ENCODE peak calls at places on chromosomes 7 and 10, in eight cellular contexts. One of them, this sample, is unnamed.

GRCh38 chr10:26000971-26001370 is 66.9 kb downstream of the MYO3A start:
- DNase-seq in bronchial epithelial cell: no peak
- DNase-seq in transverse colon: no peak
- DNase-seq in AG09319: no peak
- DNase-seq in fibroblast of lung: no peak
- DNase-seq in glutamatergic neuron: no peak
- DNase-seq in kidney epithelial cell: no peak
- DNase-seq in coronary artery: no peak
- DNase-seq in this sample: no peak

GRCh38 chr7:102320181-102320580 is 33.5 kb downstream of the SH2B2 start:
- DNase-seq in glutamatergic neuron: no peak
- DNase-seq in kidney epithelial cell: no peak
- DNase-seq in transverse colon: no peak
- DNase-seq in AG09319: no peak
- DNase-seq in coronary artery: no peak
- DNase-seq in fibroblast of lung: no peak
- DNase-seq in bronchial epithelial cell: no peak
- DNase-seq in this sample: no peak

GRCh38 chr7:128882134-128882533 is 19.5 kb downstream of the ATP6V1F start:
- DNase-seq in bronchial epithelial cell: no peak
- DNase-seq in glutamatergic neuron: no peak
- DNase-seq in AG09319: no peak
- DNase-seq in fibroblast of lung: no peak
- DNase-seq in coronary artery: no peak
- DNase-seq in transverse colon: no peak
- DNase-seq in kidney epithelial cell: no peak
- DNase-seq in this sample: no peak

GRCh38 chr10:3924344-3924743 is 139.3 kb upstream of the KLF6 start:
- DNase-seq in coronary artery: no peak
- DNase-seq in bronchial epithelial cell: peak
- DNase-seq in fibroblast of lung: peak
- DNase-seq in transverse colon: no peak
- DNase-seq in glutamatergic neuron: no peak
- DNase-seq in AG09319: no peak
- DNase-seq in kidney epithelial cell: peak
- DNase-seq in this sample: no peak

GRCh38 chr10:29517352-29517923 is 117.3 kb downstream of the SVIL start:
- DNase-seq in transverse colon: peak
- DNase-seq in glutamatergic neuron: peak
- DNase-seq in bronchial epithelial cell: no peak
- DNase-seq in kidney epithelial cell: no peak
- DNase-seq in coronary artery: no peak
- DNase-seq in AG09319: no peak
- DNase-seq in fibroblast of lung: peak
- DNase-seq in this sample: peak

GRCh38 chr7:130529417-130529816 is 37.5 kb downstream of the MEST start:
- DNase-seq in coronary artery: no peak
- DNase-seq in fibroblast of lung: peak
- DNase-seq in AG09319: no peak
- DNase-seq in kidney epithelial cell: no peak
- DNase-seq in transverse colon: no peak
- DNase-seq in glutamatergic neuron: no peak
- DNase-seq in bronchial epithelial cell: no peak
- DNase-seq in this sample: no peak

GRCh38 chr7:157017149-157017548 is 6.7 kb upstream of the MNX1 start:
- DNase-seq in transverse colon: no peak
- DNase-seq in bronchial epithelial cell: no peak
- DNase-seq in glutamatergic neuron: no peak
- DNase-seq in fibroblast of lung: no peak
- DNase-seq in AG09319: no peak
- DNase-seq in coronary artery: no peak
- DNase-seq in kidney epithelial cell: no peak
- DNase-seq in this sample: no peak

GRCh38 chr7:92622680-92623079 is 32.5 kb upstream of the FAM133B start:
- DNase-seq in coronary artery: no peak
- DNase-seq in glutamatergic neuron: no peak
- DNase-seq in bronchial epithelial cell: no peak
- DNase-seq in kidney epithelial cell: no peak
- DNase-seq in fibroblast of lung: no peak
- DNase-seq in AG09319: no peak
- DNase-seq in transverse colon: no peak
- DNase-seq in this sample: no peak

GRCh38 chr10:30111340-30111980 is 52.1 kb upstream of the JCAD start:
- DNase-seq in bronchial epithelial cell: peak
- DNase-seq in kidney epithelial cell: no peak
- DNase-seq in AG09319: peak
- DNase-seq in coronary artery: no peak
- DNase-seq in fibroblast of lung: peak
- DNase-seq in transverse colon: no peak
- DNase-seq in glutamatergic neuron: no peak
- DNase-seq in this sample: no peak

GRCh38 chr7:1245596-1245995 is 12.9 kb downstream of the UNCX start:
- DNase-seq in transverse colon: no peak
- DNase-seq in AG09319: no peak
- DNase-seq in coronary artery: no peak
- DNase-seq in bronchial epithelial cell: no peak
- DNase-seq in kidney epithelial cell: no peak
- DNase-seq in fibroblast of lung: no peak
- DNase-seq in glutamatergic neuron: no peak
- DNase-seq in this sample: no peak

GRCh38 chr10:16798571-16798970 is 18.7 kb downstream of the RSU1 start:
- DNase-seq in bronchial epithelial cell: no peak
- DNase-seq in kidney epithelial cell: no peak
- DNase-seq in glutamatergic neuron: no peak
- DNase-seq in AG09319: no peak
- DNase-seq in transverse colon: no peak
- DNase-seq in fibroblast of lung: no peak
- DNase-seq in coronary artery: no peak
- DNase-seq in this sample: no peak

GRCh38 chr10:121838931-121839330 is 88.9 kb downstream of the ATE1 start:
- DNase-seq in transverse colon: no peak
- DNase-seq in fibroblast of lung: no peak
- DNase-seq in AG09319: no peak
- DNase-seq in glutamatergic neuron: no peak
- DNase-seq in bronchial epithelial cell: no peak
- DNase-seq in kidney epithelial cell: no peak
- DNase-seq in coronary artery: no peak
- DNase-seq in this sample: no peak

GRCh38 chr7:24778543-24779282 is 21.4 kb upstream of the GSDME start:
- DNase-seq in fibroblast of lung: peak
- DNase-seq in coronary artery: no peak
- DNase-seq in bronchial epithelial cell: no peak
- DNase-seq in AG09319: peak
- DNase-seq in glutamatergic neuron: no peak
- DNase-seq in kidney epithelial cell: no peak
- DNase-seq in transverse colon: no peak
- DNase-seq in this sample: no peak

GRCh38 chr7:131106681-131107342 is 220.9 kb upstream of the MKLN1 start:
- DNase-seq in glutamatergic neuron: peak
- DNase-seq in bronchial epithelial cell: no peak
- DNase-seq in kidney epithelial cell: no peak
- DNase-seq in AG09319: peak
- DNase-seq in fibroblast of lung: no peak
- DNase-seq in coronary artery: peak
- DNase-seq in transverse colon: peak
- DNase-seq in this sample: peak

GRCh38 chr10:94549221-94549620 is 3.6 kb downstream of the HELLS start:
- DNase-seq in transverse colon: no peak
- DNase-seq in bronchial epithelial cell: no peak
- DNase-seq in coronary artery: no peak
- DNase-seq in kidney epithelial cell: no peak
- DNase-seq in glutamatergic neuron: no peak
- DNase-seq in fibroblast of lung: no peak
- DNase-seq in AG09319: no peak
- DNase-seq in this sample: no peak

GRCh38 chr7:10739401-10739800 is 234.3 kb upstream of the PHF14 start:
- DNase-seq in fibroblast of lung: no peak
- DNase-seq in kidney epithelial cell: no peak
- DNase-seq in bronchial epithelial cell: no peak
- DNase-seq in coronary artery: no peak
- DNase-seq in transverse colon: no peak
- DNase-seq in glutamatergic neuron: no peak
- DNase-seq in AG09319: no peak
- DNase-seq in this sample: no peak

GRCh38 chr7:139065323-139065722 is 29.5 kb upstream of the ZC3HAV1L start:
- DNase-seq in AG09319: no peak
- DNase-seq in kidney epithelial cell: no peak
- DNase-seq in fibroblast of lung: peak
- DNase-seq in transverse colon: no peak
- DNase-seq in bronchial epithelial cell: no peak
- DNase-seq in coronary artery: no peak
- DNase-seq in glutamatergic neuron: no peak
- DNase-seq in this sample: no peak

GRCh38 chr7:124701955-124702354 is 63.6 kb downstream of the GPR37 start:
- DNase-seq in kidney epithelial cell: no peak
- DNase-seq in fibroblast of lung: peak
- DNase-seq in AG09319: no peak
- DNase-seq in transverse colon: no peak
- DNase-seq in bronchial epithelial cell: peak
- DNase-seq in glutamatergic neuron: no peak
- DNase-seq in coronary artery: no peak
- DNase-seq in this sample: no peak

GRCh38 chr7:8378349-8379019 is 54.9 kb upstream of the NXPH1 start:
- DNase-seq in AG09319: no peak
- DNase-seq in transverse colon: no peak
- DNase-seq in kidney epithelial cell: no peak
- DNase-seq in bronchial epithelial cell: no peak
- DNase-seq in glutamatergic neuron: no peak
- DNase-seq in fibroblast of lung: no peak
- DNase-seq in coronary artery: no peak
- DNase-seq in this sample: no peak

GRCh38 chr7:22584179-22584578 is 84.2 kb upstream of the STEAP1B start:
- DNase-seq in fibroblast of lung: no peak
- DNase-seq in glutamatergic neuron: no peak
- DNase-seq in AG09319: no peak
- DNase-seq in bronchial epithelial cell: no peak
- DNase-seq in kidney epithelial cell: no peak
- DNase-seq in transverse colon: no peak
- DNase-seq in coronary artery: no peak
- DNase-seq in this sample: no peak

GRCh38 chr10:5071411-5072198 is 22.6 kb upstream of the AKR1C3 start:
- DNase-seq in fibroblast of lung: peak
- DNase-seq in coronary artery: peak
- DNase-seq in glutamatergic neuron: no peak
- DNase-seq in bronchial epithelial cell: peak
- DNase-seq in transverse colon: peak
- DNase-seq in kidney epithelial cell: peak
- DNase-seq in AG09319: peak
- DNase-seq in this sample: peak

DNA sequence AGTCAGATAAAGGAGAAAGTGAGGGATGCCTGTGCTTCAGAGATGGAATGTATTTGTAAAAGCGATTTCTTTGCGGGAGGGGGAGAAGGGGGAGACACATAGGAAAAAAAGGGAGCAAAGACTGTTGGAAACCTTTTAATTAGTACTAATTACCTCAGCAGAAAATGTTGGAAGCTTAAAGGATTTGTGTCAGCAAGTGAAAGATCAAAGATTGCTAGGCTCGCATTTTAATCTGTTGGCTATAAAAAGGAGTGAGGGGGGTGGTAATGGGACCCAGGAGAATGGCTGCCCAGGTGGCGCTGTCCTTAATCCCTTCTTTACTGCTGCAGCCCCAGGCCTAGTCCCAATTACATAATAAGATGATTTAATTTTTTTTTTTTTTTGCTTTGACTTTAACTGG is 581.5 kb downstream of the LRMDA start:
- DNase-seq in transverse colon: no peak
- DNase-seq in bronchial epithelial cell: no peak
- DNase-seq in glutamatergic neuron: no peak
- DNase-seq in kidney epithelial cell: no peak
- DNase-seq in coronary artery: no peak
- DNase-seq in fibroblast of lung: no peak
- DNase-seq in AG09319: no peak
- DNase-seq in this sample: no peak
- TF ChIP-seq CTCF in transverse colon: no peak
- TF ChIP-seq CTCF in bronchial epithelial cell: no peak
- TF ChIP-seq CTCF in glutamatergic neuron: no peak
- TF ChIP-seq CTCF in kidney epithelial cell: no peak
- TF ChIP-seq CTCF in coronary artery: no peak
- TF ChIP-seq CTCF in fibroblast of lung: no peak
- TF ChIP-seq CTCF in AG09319: no peak
- TF ChIP-seq CTCF in this sample: no peak

GRCh38 chr10:97708976-97709745 is 4.4 kb upstream of the MARVELD1 start:
- DNase-seq in AG09319: no peak
- DNase-seq in glutamatergic neuron: peak
- DNase-seq in bronchial epithelial cell: peak
- DNase-seq in fibroblast of lung: peak
- DNase-seq in kidney epithelial cell: no peak
- DNase-seq in transverse colon: peak
- DNase-seq in coronary artery: peak
- DNase-seq in this sample: peak
- TF ChIP-seq CTCF in AG09319: peak
- TF ChIP-seq CTCF in glutamatergic neuron: peak
- TF ChIP-seq CTCF in bronchial epithelial cell: peak
- TF ChIP-seq CTCF in fibroblast of lung: peak
- TF ChIP-seq CTCF in kidney epithelial cell: peak
- TF ChIP-seq CTCF in transverse colon: peak
- TF ChIP-seq CTCF in coronary artery: peak
- TF ChIP-seq CTCF in this sample: peak

GRCh38 chr7:136853654-136854053 is 14.8 kb upstream of the CHRM2 start:
- DNase-seq in fibroblast of lung: no peak
- DNase-seq in bronchial epithelial cell: no peak
- DNase-seq in AG09319: no peak
- DNase-seq in coronary artery: no peak
- DNase-seq in glutamatergic neuron: no peak
- DNase-seq in transverse colon: no peak
- DNase-seq in kidney epithelial cell: no peak
- DNase-seq in this sample: no peak

GRCh38 chr7:136845899-136846465 is 22.5 kb upstream of the CHRM2 start:
- DNase-seq in fibroblast of lung: peak
- DNase-seq in glutamatergic neuron: no peak
- DNase-seq in coronary artery: no peak
- DNase-seq in transverse colon: no peak
- DNase-seq in kidney epithelial cell: no peak
- DNase-seq in bronchial epithelial cell: no peak
- DNase-seq in AG09319: no peak
- DNase-seq in this sample: no peak

GRCh38 chr7:136847858-136848257 is 20.6 kb upstream of the CHRM2 start:
- DNase-seq in kidney epithelial cell: no peak
- DNase-seq in fibroblast of lung: no peak
- DNase-seq in bronchial epithelial cell: no peak
- DNase-seq in AG09319: no peak
- DNase-seq in transverse colon: no peak
- DNase-seq in glutamatergic neuron: no peak
- DNase-seq in coronary artery: no peak
- DNase-seq in this sample: no peak
- TF ChIP-seq CTCF in kidney epithelial cell: no peak
- TF ChIP-seq CTCF in fibroblast of lung: no peak
- TF ChIP-seq CTCF in bronchial epithelial cell: no peak
- TF ChIP-seq CTCF in AG09319: no peak
- TF ChIP-seq CTCF in transverse colon: no peak
- TF ChIP-seq CTCF in glutamatergic neuron: no peak
- TF ChIP-seq CTCF in coronary artery: no peak
- TF ChIP-seq CTCF in this sample: no peak

GRCh38 chr7:85749715-85750453 is 563.0 kb upstream of the SEMA3D start:
- DNase-seq in glutamatergic neuron: no peak
- DNase-seq in kidney epithelial cell: no peak
- DNase-seq in fibroblast of lung: no peak
- DNase-seq in AG09319: no peak
- DNase-seq in coronary artery: no peak
- DNase-seq in bronchial epithelial cell: no peak
- DNase-seq in transverse colon: no peak
- DNase-seq in this sample: no peak

GRCh38 chr7:85748861-85749260 is 562.0 kb upstream of the SEMA3D start:
- DNase-seq in fibroblast of lung: no peak
- DNase-seq in coronary artery: no peak
- DNase-seq in glutamatergic neuron: no peak
- DNase-seq in bronchial epithelial cell: no peak
- DNase-seq in kidney epithelial cell: no peak
- DNase-seq in transverse colon: peak
- DNase-seq in AG09319: no peak
- DNase-seq in this sample: peak

GRCh38 chr7:85750454-85750949 is 563.6 kb upstream of the SEMA3D start:
- DNase-seq in glutamatergic neuron: peak
- DNase-seq in kidney epithelial cell: no peak
- DNase-seq in bronchial epithelial cell: peak
- DNase-seq in fibroblast of lung: peak
- DNase-seq in transverse colon: no peak
- DNase-seq in coronary artery: no peak
- DNase-seq in AG09319: peak
- DNase-seq in this sample: peak
- TF ChIP-seq CTCF in glutamatergic neuron: peak
- TF ChIP-seq CTCF in kidney epithelial cell: peak
- TF ChIP-seq CTCF in bronchial epithelial cell: peak
- TF ChIP-seq CTCF in fibroblast of lung: peak
- TF ChIP-seq CTCF in transverse colon: peak
- TF ChIP-seq CTCF in coronary artery: peak
- TF ChIP-seq CTCF in AG09319: peak
- TF ChIP-seq CTCF in this sample: peak

This sample was measured in Calu3.